ENCODE peak calls at places on chromosome 12, in six cellular contexts. M, Q, V, Z, A and N are unnamed samples.

GRCh38 chr12:76040461-76040860 is 8.9 kb upstream of the PHLDA1 start:
- DNase-seq in M (no peak), Q (no peak), V (no peak), Z (no peak), A (no peak), N (no peak)

GRCh38 chr12:10363665-10363921 is 26.2 kb downstream of the KLRK1 start:
- DNase-seq in M (no peak), Q (no peak), V (no peak), Z (no peak), A (no peak), N (no peak)

GRCh38 chr12:83349907-83350611 is 663.4 kb downstream of the TMTC2 start:
- DNase-seq in M (no peak), Q (no peak), V (no peak), Z (no peak), A (no peak), N (no peak)

GRCh38 chr12:76085159-76085868 is 829 bp upstream of the NAP1L1 start:
- DNase-seq in M (no peak), Q (no peak), V (no peak), Z (no peak), A (no peak), N (no peak)

GRCh38 chr12:25976289-25976688 is 17.8 kb downstream of the RASSF8 start:
- DNase-seq in M (no peak), Q (no peak), V (no peak), Z (no peak), A (no peak), N (no peak)

GRCh38 chr12:95548056-95548538 is 3.2 kb downstream of the USP44 start:
- DNase-seq in M (peak; percentile 37), Q (peak; percentile 65), V (no peak), Z (peak; percentile 83), A (no peak), N (peak; percentile 53)

GRCh38 chr12:122080149-122081107 is 1.9 kb downstream of the MLXIP start:
- DNase-seq in M (peak; percentile 77), Q (peak; percentile 76), V (no peak), Z (peak; percentile 81), A (peak; percentile 44), N (peak; percentile 84)

GRCh38 chr12:53454710-53455109 is 2.8 kb downstream of the PCBP2 start:
- DNase-seq in M (no peak), Q (no peak), V (no peak), Z (no peak), A (no peak), N (no peak)

GRCh38 chr12:86134571-86134970 is 121.6 kb downstream of the MGAT4C start:
- DNase-seq in M (no peak), Q (no peak), V (no peak), Z (no peak), A (no peak), N (no peak)

GRCh38 chr12:78898416-78898815 is 33.8 kb downstream of the SYT1 start:
- DNase-seq in M (peak; percentile 21), Q (peak; percentile 60), V (no peak), Z (no peak), A (no peak), N (peak; percentile 73)

GRCh38 chr12:96040305-96041133 is 5.1 kb upstream of the LTA4H start:
- DNase-seq in M (no peak), Q (no peak), V (no peak), Z (no peak), A (no peak), N (no peak)

GRCh38 chr12:6288235-6288634 is 22.2 kb upstream of the PLEKHG6 start:
- DNase-seq in M (no peak), Q (no peak), V (no peak), Z (no peak), A (no peak), N (no peak)

GRCh38 chr12:14950982-14951746 is 10.2 kb downstream of the ARHGDIB start:
- DNase-seq in M (no peak), Q (no peak), V (no peak), Z (no peak), A (no peak), N (no peak)

GRCh38 chr12:121765573-121765972 is 27.9 kb downstream of the RHOF start:
- DNase-seq in M (peak; percentile 48), Q (no peak), V (no peak), Z (no peak), A (no peak), N (no peak)

GRCh38 chr12:30828686-30829085 is 73.9 kb upstream of the CAPRIN2 start:
- DNase-seq in M (no peak), Q (no peak), V (no peak), Z (no peak), A (no peak), N (no peak)

GRCh38 chr12:51082561-51083139 is 746 bp downstream of the CSRNP2 start:
- DNase-seq in M (peak; percentile 10), Q (peak; percentile 13), V (peak; percentile 33), Z (no peak), A (no peak), N (no peak)

GRCh38 chr12:50315803-50316202 is 32.5 kb upstream of the LIMA1 start:
- DNase-seq in M (no peak), Q (no peak), V (no peak), Z (no peak), A (no peak), N (no peak)

GRCh38 chr12:77118696-77119095 is 53.3 kb upstream of the E2F7 start:
- DNase-seq in M (no peak), Q (no peak), V (no peak), Z (no peak), A (no peak), N (no peak)

GRCh38 chr12:68428724-68429580 is 96.8 kb upstream of the MDM1 start:
- DNase-seq in M (no peak), Q (no peak), V (no peak), Z (no peak), A (no peak), N (no peak)

GRCh38 chr12:92068441-92068840 is 77.2 kb downstream of the BTG1 start:
- DNase-seq in M (no peak), Q (no peak), V (no peak), Z (no peak), A (no peak), N (no peak)

GRCh38 chr12:75349946-75350345 is 15.5 kb downstream of the GLIPR1L1 start:
- DNase-seq in M (no peak), Q (no peak), V (no peak), Z (peak; percentile 46), A (no peak), N (no peak)

GRCh38 chr12:6323340-6323994 is 13.0 kb downstream of the PLEKHG6 start:
- DNase-seq in M (no peak), Q (peak; percentile 56), V (peak; percentile 72), Z (peak; percentile 79), A (no peak), N (peak; percentile 52)

GRCh38 chr12:95621725-95622124 is 70.4 kb upstream of the USP44 start:
- DNase-seq in M (no peak), Q (no peak), V (no peak), Z (no peak), A (no peak), N (no peak)

GRCh38 chr12:108668532-108668931 is 34.8 kb upstream of the SELPLG start:
- DNase-seq in M (no peak), Q (no peak), V (no peak), Z (no peak), A (no peak), N (no peak)

GRCh38 chr12:98725481-98726247 is 80.6 kb downstream of the APAF1 start:
- DNase-seq in M (peak; percentile 52), Q (peak; percentile 50), V (no peak), Z (no peak), A (no peak), N (peak; percentile 46)

GRCh38 chr12:18320036-18320617 is 58.8 kb downstream of the PIK3C2G start:
- DNase-seq in M (no peak), Q (peak; percentile 8), V (peak; percentile 3), Z (no peak), A (no peak), N (no peak)
- TF ChIP-seq CTCF in M (no peak), Q (peak; percentile 55), V (no peak), Z (no peak), A (peak; percentile 15), N (no peak)

GRCh38 chr12:100391856-100392255 is 35.0 kb downstream of the SLC17A8 start:
- DNase-seq in M (no peak), Q (peak; percentile 13), V (no peak), Z (no peak), A (no peak), N (no peak)

GRCh38 chr12:100398307-100398706 is 41.4 kb downstream of the SLC17A8 start:
- DNase-seq in M (no peak), Q (no peak), V (no peak), Z (no peak), A (no peak), N (no peak)

GRCh38 chr12:100395811-100396210 is 38.9 kb downstream of the SLC17A8 start:
- DNase-seq in M (no peak), Q (no peak), V (no peak), Z (no peak), A (no peak), N (no peak)

GRCh38 chr12:100388382-100388781 is 31.5 kb downstream of the SLC17A8 start:
- DNase-seq in M (no peak), Q (no peak), V (no peak), Z (no peak), A (no peak), N (no peak)

DNA sequence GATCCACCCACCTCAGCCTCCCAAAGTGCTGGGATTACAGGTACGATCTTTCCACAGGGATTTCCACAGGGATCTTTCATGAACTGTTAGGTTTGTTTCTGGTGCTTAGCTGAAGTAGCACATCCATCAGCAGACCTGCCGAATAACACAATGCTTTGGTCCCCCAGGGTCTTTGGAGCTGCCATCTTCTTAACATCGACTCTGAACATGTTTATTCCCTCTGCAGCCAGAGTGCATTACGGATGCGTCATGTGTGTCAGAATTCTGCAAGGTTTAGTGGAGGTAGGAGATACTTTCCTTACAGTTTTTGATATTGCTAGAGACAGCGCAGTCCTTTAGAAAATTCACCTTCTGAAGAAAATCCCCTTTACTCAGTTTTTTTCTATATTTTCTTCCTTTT is 36.3 kb downstream of the SLC17A8 start:
- DNase-seq in M (no peak), Q (no peak), V (no peak), Z (no peak), A (no peak), N (no peak)
- TF ChIP-seq POLR2A in M (no peak), Q (no peak), V (no peak), Z (no peak), A (no peak), N (no peak)

DNA sequence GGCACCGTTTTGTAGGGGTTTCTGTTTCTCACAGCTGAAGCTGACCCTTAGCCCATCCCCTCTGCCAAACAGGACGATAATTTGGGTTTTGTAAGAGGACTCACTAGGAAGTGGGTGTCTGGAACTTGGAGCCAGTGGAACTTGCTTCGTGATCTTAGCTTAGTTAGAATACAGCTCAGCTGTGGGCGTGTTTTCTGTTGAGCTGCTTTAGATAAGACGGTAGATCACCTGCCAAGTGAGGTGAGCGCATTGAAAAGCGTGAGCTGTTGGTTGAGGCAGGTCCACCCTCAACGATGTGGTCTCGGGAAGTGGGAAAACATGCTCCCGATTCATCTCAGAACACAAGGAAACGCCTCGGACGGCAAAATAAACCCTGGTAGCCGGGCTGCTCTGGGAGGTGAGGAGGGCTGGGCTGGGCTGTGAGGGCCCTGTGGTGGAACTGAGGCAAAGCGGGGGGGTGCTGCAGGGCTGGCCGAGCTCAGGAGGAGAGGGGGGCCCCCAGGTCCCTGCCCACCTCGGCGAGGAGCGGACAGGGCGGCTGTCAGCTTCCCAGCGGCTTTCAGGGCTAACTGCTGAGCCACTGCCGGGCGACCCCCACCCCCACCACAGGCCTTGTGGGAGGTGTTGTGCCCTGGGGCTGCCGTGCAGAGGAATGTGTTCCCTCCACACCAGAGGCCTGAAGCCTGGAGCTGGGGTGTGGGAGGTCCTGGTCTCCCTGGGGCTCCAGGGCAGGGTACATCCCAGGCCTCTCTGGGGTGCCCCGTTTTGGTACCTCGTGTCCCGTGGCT is 30.6 kb downstream of the NOC4L start:
- DNase-seq in M (no peak), Q (peak; percentile 32), V (no peak), Z (peak; percentile 52), A (no peak), N (no peak)
- H3K27me3 ChIP-seq in M (no peaks in the 10 kb centered on the region), Q (peaks cover 13% of the 10 kb centered on the region), V (no peaks in the 10 kb centered on the region), Z (no peaks in the 10 kb centered on the region), A (peaks cover 94% of the 10 kb centered on the region), N (no peaks in the 10 kb centered on the region)

GRCh38 chr12:120522568-120522967 is 6.4 kb downstream of the COQ5 start:
- DNase-seq in M (no peak), Q (no peak), V (no peak), Z (no peak), A (no peak), N (no peak)
- TF ChIP-seq CTCF in M (no peak), Q (no peak), V (no peak), Z (no peak), A (no peak), N (no peak)